ENCODE peak calls at places on chromosomes 6 and 20, in seven cellular contexts. M is heart right ventricle; U is ELR; K is psoas muscle; I is activated T-helper 1 cell treated with anti-CD3 and anti-CD28 coated beads, Interleukin-2, amount 50 U/mL, for 16 hours; Y is left ventricle myocardium inferior; C is activated T-cell treated with anti-CD3 and anti-CD28 coated beads for 24 hours. X is an unnamed sample.

GRCh38 chr6:151001387-151002063 is 136.0 kb downstream of the MTHFD1L start:
- DNase-seq in M (no peak), U (no peak), K (no peak), I (no peak), Y (no peak), C (no peak), X (no peak)

GRCh38 chr6:11304946-11305345 is 72.5 kb upstream of the NEDD9 start:
- DNase-seq in M (no peak), U (no peak), K (no peak), I (no peak), Y (no peak), C (no peak), X (no peak)

GRCh38 chr20:20503788-20504528 is 136.1 kb downstream of the INSM1 start:
- DNase-seq in M (no peak), U (no peak), K (no peak), I (no peak), Y (no peak), C (no peak), X (no peak)

GRCh38 chr6:42403415-42403814 is 48.3 kb downstream of the TRERF1 start:
- DNase-seq in M (no peak), U (peak), K (no peak), I (no peak), Y (no peak), C (no peak), X (no peak)

GRCh38 chr6:56370591-56371198 is 123.3 kb upstream of the COL21A1 start:
- DNase-seq in M (peak), U (peak), K (no peak), I (no peak), Y (no peak), C (no peak), X (no peak)

GRCh38 chr6:44735631-44735963 is 348.1 kb downstream of the CDC5L start:
- DNase-seq in M (no peak), U (peak), K (peak), I (no peak), Y (no peak), C (peak), X (no peak)

GRCh38 chr20:62985089-62985778 is 21.5 kb downstream of the BHLHE23 start:
- DNase-seq in M (peak), U (no peak), K (no peak), I (no peak), Y (peak), C (no peak), X (no peak)

GRCh38 chr20:41480054-41480770 is 113.6 kb upstream of the EMILIN3 start:
- DNase-seq in M (no peak), U (peak), K (no peak), I (no peak), Y (no peak), C (no peak), X (no peak)

GRCh38 chr6:85186546-85187170 is 263.2 kb upstream of the NT5E start:
- DNase-seq in M (no peak), U (no peak), K (no peak), I (no peak), Y (no peak), C (no peak), X (no peak)

GRCh38 chr6:70706491-70707123 is 38.9 kb downstream of the SMAP1 start:
- DNase-seq in M (no peak), U (peak), K (no peak), I (no peak), Y (no peak), C (no peak), X (no peak)

GRCh38 chr20:49727473-49727872 is 13.8 kb upstream of the B4GALT5 start:
- DNase-seq in M (no peak), U (no peak), K (no peak), I (no peak), Y (no peak), C (no peak), X (no peak)

GRCh38 chr6:37759221-37760154 is 60.0 kb upstream of the ZFAND3 start:
- DNase-seq in M (no peak), U (peak), K (no peak), I (no peak), Y (no peak), C (no peak), X (no peak)

GRCh38 chr6:11311970-11312369 is 79.5 kb upstream of the NEDD9 start:
- DNase-seq in M (no peak), U (no peak), K (no peak), I (no peak), Y (no peak), C (no peak), X (no peak)

GRCh38 chr6:169960531-169960890 is 209.1 kb downstream of the ERMARD start:
- DNase-seq in M (no peak), U (no peak), K (no peak), I (no peak), Y (no peak), C (no peak), X (no peak)

GRCh38 chr6:51339728-51340127 is 521.1 kb downstream of the TFAP2B start:
- DNase-seq in M (no peak), U (no peak), K (no peak), I (no peak), Y (no peak), C (no peak), X (no peak)

GRCh38 chr6:53263915-53264314 is 84.8 kb downstream of the ELOVL5 start:
- DNase-seq in M (no peak), U (peak), K (no peak), I (no peak), Y (no peak), C (no peak), X (no peak)

GRCh38 chr20:14915356-14915755 is 577.9 kb upstream of the FLRT3 start:
- DNase-seq in M (no peak), U (no peak), K (no peak), I (no peak), Y (no peak), C (no peak), X (peak)

GRCh38 chr20:50540620-50541605 is 30.7 kb downstream of the PTPN1 start:
- DNase-seq in M (no peak), U (peak), K (no peak), I (no peak), Y (no peak), C (no peak), X (no peak)